ENCODE peak calls at places on chromosome 22, in five cellular contexts. V is lower leg skin; R is activated naive CD4-positive, alpha-beta T cell treated with anti-CD3 and anti-CD28 coated beads, Interleukin-2, amount 10 ng/mL, durations not matched to agents 7 days and 5 days; S is NCI-H774; Y is NCI-H1092. U is an unnamed sample.

GRCh38 chr22:40211481-40212052 is 33.8 kb downstream of the TNRC6B start:
- DNase-seq in V (no peak), R (no peak), S (no peak), Y (no peak), U (no peak)

GRCh38 chr22:36770116-36770945 is 5.6 kb downstream of the IFT27 start:
- DNase-seq in V (no peak), R (no peak), S (no peak), Y (no peak), U (no peak)

GRCh38 chr22:37588540-37589215 is 8.8 kb upstream of the LGALS2 start:
- DNase-seq in V (no peak), R (no peak), S (no peak), Y (no peak), U (peak; percentile 87)

GRCh38 chr22:32333769-32334639 is 23.7 kb upstream of the RFPL3 start:
- DNase-seq in V (no peak), R (no peak), S (no peak), Y (no peak), U (no peak)

GRCh38 chr22:46833228-46833627 is 70.8 kb downstream of the TBC1D22A start:
- DNase-seq in V (no peak), R (no peak), S (no peak), Y (no peak), U (peak; percentile 73)

GRCh38 chr22:26170112-26170492 is 840 bp downstream of the SEZ6L start:
- DNase-seq in V (no peak), R (no peak), S (no peak), Y (peak; percentile 23), U (no peak)

GRCh38 chr22:19772673-19773469 is 12.3 kb downstream of the TBX1 start:
- DNase-seq in V (no peak), R (peak; percentile 18), S (no peak), Y (no peak), U (no peak)

GRCh38 chr22:41815716-41816115 is 15.2 kb downstream of the CCDC134 start:
- DNase-seq in V (no peak), R (no peak), S (no peak), Y (no peak), U (no peak)

GRCh38 chr22:44211256-44211945 is 30.7 kb downstream of the PARVG start:
- DNase-seq in V (no peak), R (no peak), S (no peak), Y (no peak), U (no peak)

U was measured in thyroid gland.